ENCODE peak calls at places on chromosomes 13 and 19, in seven cellular contexts. O is AG04450, A is A549, Y is AG04449, M is fibroblast of lung, N is HCT116, H is OCI-LY7. L is an unnamed sample.
A peak's percentile ranks its signal among the peaks of the same experiment; 100 is the strongest.

GRCh38 chr13:51192348-51192747 is 29.9 kb upstream of the FAM124A start:
- DNase-seq in O (no peak), A (no peak), Y (no peak), M (no peak), N (no peak), H (no peak), L (peak; percentile 7)

GRCh38 chr19:8641908-8642547 is 11.6 kb downstream of the NFILZ start:
- DNase-seq in O (no peak), A (peak; percentile 68), Y (no peak), M (peak; percentile 58), N (peak; percentile 51), H (peak; percentile 25), L (peak; percentile 21)

GRCh38 chr19:7869910-7870511 is 4.2 kb downstream of the PRR36 start:
- DNase-seq in O (no peak), A (peak; percentile 94), Y (no peak), M (no peak), N (peak; percentile 79), H (peak; percentile 89), L (peak; percentile 76)

GRCh38 chr13:44306401-44307192 is 67.0 kb upstream of the SERP2 start:
- DNase-seq in O (peak; percentile 81), A (peak; percentile 94), Y (no peak), M (peak; percentile 99), N (peak; percentile 99), H (no peak), L (no peak)

GRCh38 chr13:110338441-110339101 is 31.5 kb downstream of the COL4A2 start:
- DNase-seq in O (no peak), A (no peak), Y (peak; percentile 91), M (peak; percentile 91), N (no peak), H (no peak), L (no peak)

GRCh38 chr19:10289167-10289835 is 451 bp upstream of the ICAM5 start:
- DNase-seq in O (no peak), A (peak; percentile 71), Y (no peak), M (no peak), N (peak; percentile 77), H (peak; percentile 89), L (peak; percentile 88)

GRCh38 chr19:16614941-16615340 is 13.1 kb downstream of the MED26 start:
- DNase-seq in O (no peak), A (no peak), Y (no peak), M (no peak), N (no peak), H (no peak), L (no peak)

GRCh38 chr19:51108805-51109146 is 567 bp upstream of the CTU1 start:
- DNase-seq in O (no peak), A (no peak), Y (no peak), M (no peak), N (no peak), H (no peak), L (no peak)

GRCh38 chr13:29465741-29466293 is 129.7 kb downstream of the SLC7A1 start:
- DNase-seq in O (peak; percentile 34), A (no peak), Y (no peak), M (peak; percentile 83), N (no peak), H (no peak), L (no peak)

GRCh38 chr19:7672522-7672921 is 3.7 kb downstream of the RETN start:
- DNase-seq in O (no peak), A (no peak), Y (no peak), M (no peak), N (no peak), H (no peak), L (no peak)

GRCh38 chr13:55062662-55063061 is 2034.0 kb downstream of the OLFM4 start:
- DNase-seq in O (no peak), A (no peak), Y (no peak), M (no peak), N (no peak), H (no peak), L (no peak)

GRCh38 chr19:50601407-50602088 is 33.3 kb upstream of the LRRC4B start:
- DNase-seq in O (no peak), A (no peak), Y (no peak), M (no peak), N (no peak), H (no peak), L (no peak)

GRCh38 chr19:5914946-5915781 is 1.1 kb downstream of the CAPS start:
- DNase-seq in O (no peak), A (no peak), Y (no peak), M (no peak), N (no peak), H (no peak), L (no peak)

GRCh38 chr13:23678768-23679167 is 108.6 kb downstream of the TNFRSF19 start:
- DNase-seq in O (no peak), A (no peak), Y (no peak), M (peak; percentile 15), N (no peak), H (no peak), L (no peak)

GRCh38 chr13:83752141-83752540 is 130.1 kb downstream of the SLITRK1 start:
- DNase-seq in O (no peak), A (peak; percentile 11), Y (peak; percentile 7), M (peak; percentile 73), N (no peak), H (no peak), L (no peak)

GRCh38 chr19:41551711-41552110 is 24.3 kb upstream of the CEACAM21 start:
- DNase-seq in O (no peak), A (no peak), Y (no peak), M (no peak), N (no peak), H (peak; percentile 41), L (no peak)

GRCh38 chr19:57675881-57676280 is 5.9 kb upstream of the ZNF551 start:
- DNase-seq in O (no peak), A (no peak), Y (peak; percentile 28), M (no peak), N (no peak), H (no peak), L (no peak)

GRCh38 chr13:109383683-109384082 is 402.7 kb downstream of the IRS2 start:
- DNase-seq in O (peak; percentile 21), A (no peak), Y (peak; percentile 44), M (peak; percentile 90), N (no peak), H (no peak), L (no peak)

GRCh38 chr13:110882972-110883371 is 31.9 kb downstream of the ANKRD10 start:
- DNase-seq in O (no peak), A (no peak), Y (no peak), M (peak; percentile 43), N (no peak), H (no peak), L (no peak)

GRCh38 chr19:56170261-56170660 is 5.5 kb upstream of the GALP start:
- DNase-seq in O (no peak), A (peak; percentile 73), Y (no peak), M (peak; percentile 85), N (no peak), H (no peak), L (no peak)

GRCh38 chr13:74134226-74134776 is at the start of gene KLF12:
- DNase-seq in O (peak; percentile 88), A (peak; percentile 84), Y (peak; percentile 67), M (peak; percentile 96), N (peak; percentile 60), H (peak; percentile 97), L (peak; percentile 98)

GRCh38 chr19:41521860-41522555 is 54.0 kb upstream of the CEACAM21 start:
- DNase-seq in O (no peak), A (no peak), Y (no peak), M (no peak), N (no peak), H (no peak), L (peak; percentile 59)

GRCh38 chr19:49132974-49133609 is 13.7 kb downstream of the PPFIA3 start:
- DNase-seq in O (no peak), A (no peak), Y (no peak), M (no peak), N (no peak), H (no peak), L (peak; percentile 37)

GRCh38 chr19:19004144-19004543 is 29.2 kb downstream of the SUGP2 start:
- DNase-seq in O (no peak), A (no peak), Y (no peak), M (no peak), N (no peak), H (no peak), L (no peak)

GRCh38 chr13:72246396-72246795 is 379.4 kb upstream of the DACH1 start:
- DNase-seq in O (no peak), A (no peak), Y (no peak), M (peak; percentile 22), N (no peak), H (no peak), L (no peak)

GRCh38 chr13:31967155-31967554 is 64.4 kb upstream of the FRY start:
- DNase-seq in O (no peak), A (no peak), Y (no peak), M (no peak), N (no peak), H (peak; percentile 4), L (no peak)
- TF ChIP-seq CTCF in O (peak; percentile 34), A (no peak), Y (no peak), M (no peak), N (peak; percentile 40), H (peak; percentile 29), L (no peak)

GRCh38 chr19:40285353-40286234 is 449 bp upstream of the AKT2 start:
- DNase-seq in O (peak; percentile 99), A (peak; percentile 100), Y (peak; percentile 94), M (peak; percentile 99), N (peak; percentile 99), H (peak; percentile 100), L (peak; percentile 99)
- TF ChIP-seq CTCF in O (no peak), A (no peak), Y (no peak), M (no peak), N (no peak), H (no peak), L (no peak)

GRCh38 chr19:52962394-52963228 is at the start of gene ZNF816:
- DNase-seq in O (peak; percentile 79), A (peak; percentile 22), Y (peak; percentile 44), M (peak; percentile 93), N (peak; percentile 79), H (peak; percentile 97), L (peak; percentile 100)

GRCh38 chr19:52959613-52960295 is 2.9 kb downstream of the ZNF816 start:
- DNase-seq in O (no peak), A (no peak), Y (no peak), M (no peak), N (no peak), H (no peak), L (no peak)

GRCh38 chr19:52961981-52962380 is 700 bp downstream of the ZNF816 start:
- DNase-seq in O (no peak), A (no peak), Y (no peak), M (no peak), N (no peak), H (peak; percentile 4), L (no peak)

GRCh38 chr19:52967772-52968171 is 5.1 kb upstream of the ZNF816 start:
- DNase-seq in O (no peak), A (no peak), Y (no peak), M (no peak), N (no peak), H (no peak), L (no peak)

GRCh38 chr19:52963229-52963760 is 614 bp upstream of the ZNF816 start:
- DNase-seq in O (no peak), A (no peak), Y (no peak), M (no peak), N (no peak), H (no peak), L (peak; percentile 22)
- TF ChIP-seq CTCF in O (no peak), A (no peak), Y (no peak), M (no peak), N (no peak), H (no peak), L (no peak)

DNA sequence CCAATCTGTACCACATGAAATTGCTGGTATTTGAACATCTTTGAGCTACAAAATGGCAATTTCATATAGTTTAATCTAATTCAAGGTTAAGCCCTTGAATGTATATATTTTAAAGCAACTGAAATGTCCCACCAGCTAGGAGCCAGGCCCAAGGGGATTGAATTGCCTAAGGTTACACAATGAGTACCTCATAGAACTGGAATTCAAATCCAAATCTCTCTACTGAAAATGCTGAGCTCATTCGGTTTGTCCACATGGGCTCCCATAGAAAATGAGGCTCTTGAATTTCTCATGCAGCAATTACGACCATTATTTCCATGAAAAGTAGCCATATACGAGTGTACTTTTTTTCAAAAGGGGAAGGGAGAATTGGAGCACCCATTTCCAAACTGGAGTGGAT is 31.5 kb upstream of the FNDC3A start:
- DNase-seq in O (no peak), A (no peak), Y (no peak), M (no peak), N (no peak), H (no peak), L (no peak)
- TF ChIP-seq CTCF in O (no peak), A (no peak), Y (no peak), M (no peak), N (no peak), H (no peak), L (no peak)